ENCODE peak calls at places on chromosomes 3 and 15, in six cellular contexts. Z is NCI-H1694 treated with DMSO at 0.1 percent for 48 hours; Y is substantia nigra; X is cardiac fibroblast; N is ovary; B is activated naive CD8-positive, alpha-beta T cell treated with anti-CD3 and anti-CD28 coated beads for 36 hours. Q is an unnamed sample.
A peak's percentile ranks its signal among the peaks of the same experiment; 100 is the strongest.

GRCh38 chr15:56892651-56893348 is 25.6 kb upstream of the TCF12 start:
- DNase-seq in Z (no peak), Y (no peak), X (no peak), N (no peak), B (no peak), Q (no peak)

GRCh38 chr3:125160911-125161371 is 51.6 kb downstream of the SLC12A8 start:
- DNase-seq in Z (no peak), Y (no peak), X (peak; percentile 56), N (no peak), B (no peak), Q (no peak)

GRCh38 chr15:89165677-89166076 is 55.7 kb downstream of the RLBP1 start:
- DNase-seq in Z (no peak), Y (no peak), X (peak; percentile 43), N (no peak), B (no peak), Q (no peak)

GRCh38 chr15:75577401-75578205 is 1.5 kb downstream of the PTPN9 start:
- DNase-seq in Z (peak; percentile 19), Y (no peak), X (peak; percentile 38), N (no peak), B (no peak), Q (no peak)

GRCh38 chr3:13528217-13528801 is 20.6 kb upstream of the FBLN2 start:
- DNase-seq in Z (no peak), Y (no peak), X (peak; percentile 64), N (no peak), B (no peak), Q (no peak)

GRCh38 chr3:101868534-101869464 is 19.5 kb downstream of the NFKBIZ start:
- DNase-seq in Z (no peak), Y (no peak), X (peak; percentile 62), N (no peak), B (no peak), Q (no peak)

GRCh38 chr3:41751597-41751996 is 210.3 kb downstream of the ULK4 start:
- DNase-seq in Z (no peak), Y (no peak), X (no peak), N (no peak), B (no peak), Q (no peak)

GRCh38 chr3:73874596-73874995 is 249.9 kb upstream of the PDZRN3 start:
- DNase-seq in Z (no peak), Y (no peak), X (no peak), N (no peak), B (no peak), Q (no peak)

GRCh38 chr3:31250116-31250813 is 282.5 kb upstream of the STT3B start:
- DNase-seq in Z (no peak), Y (no peak), X (peak; percentile 14), N (no peak), B (no peak), Q (no peak)

GRCh38 chr15:89399390-89400120 is 64.9 kb upstream of the POLG start:
- DNase-seq in Z (peak; percentile 30), Y (peak; percentile 67), X (no peak), N (no peak), B (peak; percentile 49), Q (no peak)

GRCh38 chr15:62482715-62483429 is 317.8 kb upstream of the C2CD4B start:
- DNase-seq in Z (no peak), Y (no peak), X (peak; percentile 40), N (no peak), B (peak; percentile 54), Q (no peak)

GRCh38 chr3:32285910-32286309 is 47.4 kb downstream of the CMTM8 start:
- DNase-seq in Z (no peak), Y (no peak), X (peak; percentile 15), N (no peak), B (peak; percentile 7), Q (no peak)

GRCh38 chr3:123876858-123877257 is 7.3 kb downstream of the MYLK start:
- DNase-seq in Z (no peak), Y (no peak), X (no peak), N (no peak), B (no peak), Q (no peak)

GRCh38 chr15:41570764-41571163 is 11.8 kb downstream of the TYRO3 start:
- DNase-seq in Z (no peak), Y (peak; percentile 13), X (no peak), N (no peak), B (no peak), Q (no peak)

GRCh38 chr3:171981271-171981605 is 58.1 kb upstream of the FNDC3B start:
- DNase-seq in Z (no peak), Y (no peak), X (no peak), N (no peak), B (no peak), Q (no peak)

GRCh38 chr3:41846850-41847249 is 115.1 kb downstream of the ULK4 start:
- DNase-seq in Z (no peak), Y (no peak), X (no peak), N (no peak), B (no peak), Q (no peak)

GRCh38 chr3:46481636-46482035 is 16.1 kb upstream of the RTP3 start:
- DNase-seq in Z (no peak), Y (no peak), X (no peak), N (no peak), B (no peak), Q (no peak)

Q was measured in amygdala.